ENCODE peak calls at places on chromosomes 7 and 10, in five cellular contexts. Y, T, D, G and L are unnamed samples.

GRCh38 chr7:17207220-17207619 is 91.2 kb upstream of the AHR start:
- DNase-seq in Y (no peak), T (no peak), D (no peak), G (no peak), L (no peak)

GRCh38 chr7:155356323-155357105 is 58.8 kb downstream of the INSIG1 start:
- DNase-seq in Y (peak), T (no peak), D (peak), G (no peak), L (peak)

GRCh38 chr10:119818889-119819270 is 53.8 kb downstream of the MCMBP start:
- DNase-seq in Y (no peak), T (no peak), D (peak), G (no peak), L (no peak)

GRCh38 chr7:37150180-37150579 is 298.5 kb downstream of the ELMO1 start:
- DNase-seq in Y (no peak), T (no peak), D (peak), G (no peak), L (no peak)

GRCh38 chr7:69204936-69205335 is 393.3 kb upstream of the AUTS2 start:
- DNase-seq in Y (no peak), T (no peak), D (no peak), G (no peak), L (no peak)

GRCh38 chr10:119207367-119207668 is at the start of gene GRK5:
- DNase-seq in Y (peak), T (peak), D (peak), G (peak), L (peak)

GRCh38 chr7:11448319-11448718 is 383.7 kb downstream of the THSD7A start:
- DNase-seq in Y (no peak), T (no peak), D (no peak), G (no peak), L (no peak)

GRCh38 chr7:32316831-32317230 is 173.3 kb downstream of the LSM5 start:
- DNase-seq in Y (no peak), T (no peak), D (no peak), G (no peak), L (no peak)

GRCh38 chr7:99137418-99138180 is 6.3 kb downstream of the SMURF1 start:
- DNase-seq in Y (no peak), T (no peak), D (peak), G (no peak), L (no peak)

GRCh38 chr7:90625562-90625961 is 29.4 kb downstream of the CDK14 start:
- DNase-seq in Y (no peak), T (no peak), D (peak), G (no peak), L (no peak)

GRCh38 chr7:128155100-128155763 is 85.8 kb upstream of the LEP start:
- DNase-seq in Y (no peak), T (no peak), D (peak), G (no peak), L (no peak)

GRCh38 chr10:123517376-123517775 is 148.8 kb upstream of the GPR26 start:
- DNase-seq in Y (no peak), T (no peak), D (no peak), G (no peak), L (no peak)

GRCh38 chr7:114708646-114709045 is 213.2 kb upstream of the MDFIC start:
- DNase-seq in Y (no peak), T (no peak), D (no peak), G (no peak), L (no peak)

GRCh38 chr7:4745971-4746919 is 29.2 kb upstream of the AP5Z1 start:
- DNase-seq in Y (no peak), T (no peak), D (peak), G (peak), L (no peak)

GRCh38 chr7:1855396-1856160 is 185.5 kb downstream of the ELFN1 start:
- DNase-seq in Y (peak), T (peak), D (no peak), G (no peak), L (peak)

GRCh38 chr7:31744294-31744874 is 57.4 kb downstream of the PPP1R17 start:
- DNase-seq in Y (peak), T (peak), D (peak), G (peak), L (no peak)

GRCh38 chr7:41709621-41710020 is 6.7 kb upstream of the INHBA start:
- DNase-seq in Y (no peak), T (no peak), D (no peak), G (no peak), L (no peak)

GRCh38 chr7:119733480-119733879 is 539.5 kb upstream of the KCND2 start:
- DNase-seq in Y (no peak), T (no peak), D (no peak), G (no peak), L (no peak)

GRCh38 chr10:47326306-47326926 is 4.2 kb downstream of the GDF2 start:
- DNase-seq in Y (no peak), T (no peak), D (no peak), G (peak), L (peak)

GRCh38 chr7:13144622-13145021 is 457.2 kb downstream of the ARL4A start:
- DNase-seq in Y (no peak), T (peak), D (no peak), G (no peak), L (no peak)

GRCh38 chr10:12081879-12082560 is 13.3 kb downstream of the DHTKD1 start:
- DNase-seq in Y (no peak), T (no peak), D (no peak), G (no peak), L (no peak)

GRCh38 chr7:93715234-93715633 is 140.7 kb upstream of the CALCR start:
- DNase-seq in Y (peak), T (peak), D (peak), G (peak), L (peak)

GRCh38 chr10:86439544-86439943 is 72.9 kb upstream of the GRID1 start:
- DNase-seq in Y (peak), T (peak), D (peak), G (peak), L (peak)

GRCh38 chr10:71770789-71771188 is 2.5 kb downstream of the VSIR start:
- DNase-seq in Y (peak), T (no peak), D (no peak), G (peak), L (no peak)

GRCh38 chr10:114058297-114058696 is 14.6 kb downstream of the ADRB1 start:
- DNase-seq in Y (no peak), T (no peak), D (no peak), G (peak), L (no peak)

GRCh38 chr10:49385939-49386922 is 9.7 kb downstream of the DRGX start:
- DNase-seq in Y (no peak), T (no peak), D (no peak), G (no peak), L (no peak)

GRCh38 chr10:80204193-80204714 is 1.1 kb downstream of the ANXA11 start:
- DNase-seq in Y (peak), T (no peak), D (peak), G (peak), L (peak)

GRCh38 chr7:91243591-91244368 is 20.5 kb upstream of the FZD1 start:
- DNase-seq in Y (no peak), T (no peak), D (no peak), G (no peak), L (no peak)

GRCh38 chr10:35355971-35356724 is 19.8 kb downstream of the CCNY start:
- DNase-seq in Y (no peak), T (no peak), D (no peak), G (no peak), L (no peak)

GRCh38 chr7:1590476-1590875 is 20.6 kb upstream of the PSMG3 start:
- DNase-seq in Y (no peak), T (no peak), D (no peak), G (no peak), L (no peak)

GRCh38 chr10:130430852-130431704 is 294.9 kb downstream of the GLRX3 start:
- DNase-seq in Y (no peak), T (no peak), D (no peak), G (no peak), L (no peak)

GRCh38 chr10:78893217-78893616 is 175.5 kb upstream of the ZMIZ1 start:
- DNase-seq in Y (no peak), T (no peak), D (no peak), G (no peak), L (no peak)

GRCh38 chr10:470339-471003 is 219.0 kb downstream of the DIP2C start:
- DNase-seq in Y (no peak), T (no peak), D (no peak), G (no peak), L (no peak)

GRCh38 chr7:98808751-98809460 is 60.9 kb downstream of the TMEM130 start:
- DNase-seq in Y (no peak), T (no peak), D (no peak), G (no peak), L (no peak)

GRCh38 chr7:106855540-106856132 is 9.4 kb upstream of the PIK3CG start:
- DNase-seq in Y (no peak), T (no peak), D (no peak), G (no peak), L (no peak)

GRCh38 chr7:90645784-90646183 is 49.7 kb downstream of the CDK14 start:
- DNase-seq in Y (no peak), T (no peak), D (no peak), G (no peak), L (no peak)

GRCh38 chr10:23021430-23021829 is 73.9 kb upstream of the MSRB2 start:
- DNase-seq in Y (no peak), T (no peak), D (no peak), G (no peak), L (no peak)
- TF ChIP-seq CTCF in Y (no peak), T (no peak), D (no peak), G (no peak), L (no peak)

GRCh38 chr7:75732764-75733630 is 5.7 kb downstream of the HIP1 start:
- DNase-seq in Y (no peak), T (no peak), D (peak), G (no peak), L (no peak)
- H3K4me3 ChIP-seq in Y (no peak), T (no peak), D (no peak), G (no peak), L (no peak)

GRCh38 chr7:50866343-50867047 is 83.8 kb upstream of the GRB10 start:
- DNase-seq in Y (no peak), T (no peak), D (no peak), G (no peak), L (no peak)
- H3K27ac ChIP-seq in Y (no peak), T (no peak), D (no peak), G (no peak), L (no peak)

GRCh38 chr10:60963441-60964256 is 19.7 kb upstream of the RHOBTB1 start:
- DNase-seq in Y (no peak), T (no peak), D (no peak), G (no peak), L (no peak)

GRCh38 chr10:60962946-60963345 is 19.0 kb upstream of the RHOBTB1 start:
- DNase-seq in Y (no peak), T (no peak), D (no peak), G (no peak), L (no peak)

GRCh38 chr10:60967260-60967659 is 23.3 kb upstream of the RHOBTB1 start:
- DNase-seq in Y (no peak), T (no peak), D (no peak), G (no peak), L (no peak)

GRCh38 chr10:60967854-60968484 is 24.0 kb upstream of the RHOBTB1 start:
- DNase-seq in Y (no peak), T (no peak), D (no peak), G (no peak), L (no peak)

GRCh38 chr10:60964257-60965235 is 20.6 kb upstream of the RHOBTB1 start:
- DNase-seq in Y (peak), T (peak), D (peak), G (peak), L (no peak)
- TF ChIP-seq CTCF in Y (peak), T (peak), D (peak), G (peak), L (peak)

GRCh38 chr10:97030894-97031293 is 154.9 kb downstream of the SLIT1 start:
- DNase-seq in Y (no peak), T (no peak), D (no peak), G (no peak), L (no peak)
- H3K4me3 ChIP-seq in Y (no peak), T (no peak), D (no peak), G (no peak), L (no peak)